ENCODE peak calls at places on chromosomes 2 and 18, in four cellular contexts. J, V, I and A are unnamed samples.

GRCh38 chr18:55552498-55553189 is 35.3 kb downstream of the TCF4 start:
- DNase-seq in J (no peak), V (no peak), I (no peak), A (no peak)

GRCh38 chr18:9449987-9450386 is 25.3 kb upstream of the RALBP1 start:
- DNase-seq in J (no peak), V (no peak), I (no peak), A (no peak)

GRCh38 chr18:45050712-45051639 is 370.3 kb downstream of the SETBP1 start:
- DNase-seq in J (no peak), V (peak), I (no peak), A (no peak)

GRCh38 chr18:75377975-75378673 is 49.4 kb downstream of the SMIM21 start:
- DNase-seq in J (no peak), V (no peak), I (no peak), A (no peak)

GRCh38 chr2:189559579-189560272 is 20.9 kb downstream of the SLC40A1 start:
- DNase-seq in J (no peak), V (peak), I (no peak), A (no peak)

GRCh38 chr2:181368036-181368435 is 89.2 kb upstream of the ITGA4 start:
- DNase-seq in J (no peak), V (peak), I (no peak), A (no peak)

GRCh38 chr2:181785677-181786344 is 105.5 kb upstream of the NEUROD1 start:
- DNase-seq in J (no peak), V (peak), I (no peak), A (no peak)

GRCh38 chr2:36451512-36451911 is 95.9 kb downstream of the CRIM1 start:
- DNase-seq in J (no peak), V (peak), I (no peak), A (no peak)

GRCh38 chr18:6482198-6482977 is 67.7 kb upstream of the L3MBTL4 start:
- DNase-seq in J (peak), V (peak), I (peak), A (peak)

GRCh38 chr18:62001396-62001795 is 108.6 kb upstream of the RNF152 start:
- DNase-seq in J (peak), V (no peak), I (no peak), A (peak)

GRCh38 chr2:29921560-29921915 is at the start of gene ALK:
- DNase-seq in J (peak), V (peak), I (peak), A (peak)

DNA sequence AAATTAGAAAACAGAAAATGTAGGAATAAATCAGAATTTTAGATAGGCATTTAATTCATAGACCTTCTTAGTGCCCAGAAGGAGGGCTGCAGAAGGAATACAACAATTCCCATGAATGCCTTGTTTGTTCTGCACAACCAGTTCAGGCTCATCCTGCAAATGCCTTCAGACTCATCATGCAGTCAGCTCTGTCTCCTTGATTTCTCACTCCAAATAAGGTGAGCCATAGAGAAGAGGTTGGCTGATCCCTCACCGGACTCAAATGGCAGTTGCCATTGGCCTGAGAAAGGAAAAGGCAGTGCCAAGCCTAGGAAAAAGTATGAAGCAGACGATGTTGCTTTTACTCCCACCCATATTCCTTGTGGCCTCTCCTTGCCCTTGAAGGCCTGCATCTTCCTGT is 50.3 kb downstream of the DSC3 start:
- DNase-seq in J (no peak), V (no peak), I (no peak), A (no peak)
- H2BK15ac ChIP-seq in J (no peak), V (no peak), I (no peak), A (no peak)

GRCh38 chr2:62461707-62462106 is 44.3 kb downstream of the TMEM17 start:
- DNase-seq in J (no peak), V (no peak), I (no peak), A (no peak)

GRCh38 chr2:62462211-62462610 is 43.8 kb downstream of the TMEM17 start:
- DNase-seq in J (no peak), V (no peak), I (no peak), A (no peak)

GRCh38 chr2:62459672-62460071 is 46.3 kb downstream of the TMEM17 start:
- DNase-seq in J (no peak), V (no peak), I (no peak), A (no peak)

GRCh38 chr2:62460175-62460574 is 45.8 kb downstream of the TMEM17 start:
- DNase-seq in J (no peak), V (no peak), I (no peak), A (no peak)

GRCh38 chr2:62461017-62461553 is 44.9 kb downstream of the TMEM17 start:
- DNase-seq in J (no peak), V (no peak), I (no peak), A (no peak)
- H2BK12ac ChIP-seq in J (peak), V (no peak), I (no peak), A (no peak)

GRCh38 chr2:112733877-112734276 is 13.1 kb downstream of the NT5DC4 start:
- DNase-seq in J (no peak), V (no peak), I (no peak), A (no peak)
- H3K4me2 ChIP-seq in J (no peak), V (no peak), I (no peak), A (no peak)

DNA sequence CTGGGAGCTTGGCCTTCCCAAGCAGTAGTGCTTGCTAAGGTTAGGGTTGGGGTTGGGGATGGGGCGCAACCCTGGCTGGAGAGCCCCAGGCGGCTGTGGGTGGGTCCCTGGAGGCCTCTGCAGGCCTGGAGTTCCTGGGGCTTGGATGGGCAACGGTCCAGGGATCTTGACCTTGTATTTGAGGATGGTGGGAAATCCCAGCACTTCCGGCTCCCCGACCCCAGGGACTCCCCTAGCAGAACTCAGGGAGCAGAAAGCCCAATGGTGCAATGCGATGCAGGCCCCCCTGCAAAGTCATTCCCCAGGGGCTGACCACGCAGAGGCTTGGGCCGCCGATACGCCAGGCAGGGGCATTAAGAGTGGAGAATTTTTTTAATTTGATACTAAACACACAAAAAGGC is 12.5 kb upstream of the MLPH start:
- DNase-seq in J (no peak), V (peak), I (no peak), A (no peak)
- H2BK15ac ChIP-seq in J (no peak), V (peak), I (peak), A (no peak)

GRCh38 chr2:20584637-20585321 is 66.1 kb downstream of the HS1BP3 start:
- DNase-seq in J (peak), V (peak), I (peak), A (peak)
- H2BK12ac ChIP-seq in J (peak), V (peak), I (peak), A (peak)

GRCh38 chr2:156333274-156333950 is 891 bp upstream of the NR4A2 start:
- DNase-seq in J (no peak), V (no peak), I (no peak), A (no peak)

GRCh38 chr2:156332452-156333273 is at the start of gene NR4A2:
- DNase-seq in J (no peak), V (peak), I (peak), A (peak)

GRCh38 chr2:156333951-156334495 is 1.5 kb upstream of the NR4A2 start:
- DNase-seq in J (no peak), V (no peak), I (peak), A (peak)

GRCh38 chr2:156329922-156330726 is 2.4 kb downstream of the NR4A2 start:
- DNase-seq in J (no peak), V (peak), I (no peak), A (no peak)

GRCh38 chr2:156331572-156332451 is 709 bp downstream of the NR4A2 start:
- DNase-seq in J (no peak), V (peak), I (no peak), A (peak)
- H3K4me2 ChIP-seq in J (peak), V (peak), I (peak), A (peak)

DNA sequence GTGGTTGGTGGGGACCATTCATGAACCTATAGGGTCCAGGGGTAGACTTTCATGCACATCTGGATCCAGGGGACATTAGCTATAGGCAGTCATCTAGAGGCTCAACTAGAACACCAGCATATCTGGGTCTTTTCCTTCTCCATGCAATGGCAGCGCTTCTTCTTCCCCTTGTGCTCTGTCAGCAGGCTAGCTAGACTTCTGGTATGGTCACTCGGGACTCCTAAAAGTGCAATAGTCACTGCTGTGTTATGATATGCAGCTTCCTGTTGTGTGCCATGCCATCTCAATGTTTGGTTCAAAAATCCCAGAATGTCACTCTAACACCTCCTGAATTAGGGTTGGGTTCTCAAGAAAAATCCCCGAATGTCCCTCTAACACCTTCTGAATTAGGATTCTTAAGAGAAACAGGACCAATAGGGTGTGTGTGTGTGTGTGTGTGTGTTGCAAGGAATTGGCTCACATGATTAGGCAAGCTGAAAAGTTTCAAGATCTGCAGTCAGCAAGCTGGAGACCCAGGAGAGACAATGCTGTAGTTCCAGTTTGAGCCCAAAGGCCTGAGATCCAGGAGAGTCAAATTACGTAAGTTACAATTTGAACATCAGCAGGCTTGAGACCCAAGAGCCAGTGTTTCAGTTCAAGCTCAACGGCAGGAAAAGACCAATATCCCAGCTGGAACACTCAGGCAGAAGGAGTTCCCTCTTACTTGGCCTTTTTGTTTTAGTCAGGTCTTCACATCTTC is 97.1 kb upstream of the LTBP1 start:
- DNase-seq in J (no peak), V (no peak), I (no peak), A (no peak)
- H2BK15ac ChIP-seq in J (no peak), V (no peak), I (no peak), A (no peak)